ENCODE peak calls at places on chromosome 3, in nine cellular contexts. C, Z, T, H, O, Y, F, R and I are unnamed samples.

GRCh38 chr3:20336572-20336971 is 150.6 kb upstream of the SGO1 start:
- DNase-seq in O (no peak), R (no peak), H (no peak), T (no peak), F (no peak), Y (no peak), Z (no peak), C (no peak), I (no peak)

GRCh38 chr3:106719583-106719982 is 657.7 kb upstream of the CCDC54 start:
- DNase-seq in R (no peak), C (no peak), T (no peak), O (no peak), Z (no peak), Y (no peak), H (no peak), F (no peak), I (no peak)

GRCh38 chr3:119279101-119279554 is 15.1 kb upstream of the ARHGAP31 start:
- DNase-seq in C (no peak), F (no peak), T (no peak), Y (no peak), O (no peak), H (peak), R (no peak), Z (peak), I (no peak)

GRCh38 chr3:86410587-86410986 is 580.4 kb downstream of the VGLL3 start:
- DNase-seq in F (no peak), C (no peak), T (no peak), Z (no peak), R (no peak), Y (no peak), H (no peak), O (no peak), I (no peak)

GRCh38 chr3:194906229-194906629 is 220.5 kb downstream of the FAM43A start:
- DNase-seq in T (no peak), Y (no peak), R (peak), F (peak), H (no peak), Z (no peak), O (peak), C (no peak), I (no peak)

GRCh38 chr3:100002599-100003350 is 111.5 kb downstream of the FILIP1L start:
- DNase-seq in Y (no peak), H (no peak), F (peak), T (peak), Z (no peak), R (peak), O (peak), C (no peak), I (peak)

GRCh38 chr3:64327039-64327804 is 102.0 kb upstream of the PRICKLE2 start:
- DNase-seq in F (peak), Z (no peak), H (peak), Y (peak), R (peak), C (no peak), T (no peak), O (no peak), I (no peak)

GRCh38 chr3:23183731-23184130 is 19.4 kb upstream of the UBE2E2 start:
- DNase-seq in O (peak), T (peak), Y (no peak), Z (peak), C (peak), F (peak), H (peak), R (peak), I (no peak)

GRCh38 chr3:150203273-150203672 is 204.8 kb upstream of the TSC22D2 start:
- DNase-seq in O (no peak), Z (no peak), F (no peak), Y (no peak), C (no peak), H (no peak), R (no peak), T (no peak), I (no peak)

GRCh38 chr3:73228000-73228399 is 166.5 kb downstream of the EBLN2 start:
- DNase-seq in H (no peak), T (no peak), F (no peak), R (no peak), C (no peak), O (no peak), Z (no peak), Y (no peak), I (no peak)

GRCh38 chr3:129892486-129892856 is 1.0 kb downstream of the TMCC1 start:
- DNase-seq in R (no peak), H (no peak), Z (no peak), F (no peak), O (peak), T (no peak), Y (peak), C (no peak), I (peak)

GRCh38 chr3:23819599-23820360 is 14.0 kb downstream of the UBE2E1 start:
- DNase-seq in R (no peak), T (no peak), C (no peak), Z (no peak), Y (no peak), F (no peak), H (no peak), O (no peak), I (no peak)

GRCh38 chr3:46423588-46423987 is 16.5 kb downstream of the CCRL2 start:
- DNase-seq in T (no peak), H (no peak), O (peak), Z (no peak), F (no peak), Y (no peak), C (no peak), R (no peak), I (no peak)

GRCh38 chr3:33083958-33084357 is 13.0 kb downstream of the GLB1 start:
- DNase-seq in R (no peak), T (no peak), O (peak), Z (no peak), H (no peak), F (no peak), C (no peak), Y (no peak), I (no peak)

GRCh38 chr3:171256445-171257250 is 203.6 kb downstream of the TNIK start:
- DNase-seq in H (no peak), Y (no peak), C (no peak), T (no peak), F (no peak), Z (no peak), O (no peak), R (peak), I (peak)

GRCh38 chr3:44359146-44359751 is 20.7 kb downstream of the TCAIM start:
- DNase-seq in O (no peak), Y (no peak), Z (peak), R (no peak), T (no peak), C (no peak), F (peak), H (peak), I (no peak)

GRCh38 chr3:46865034-46865507 is 1.8 kb upstream of the MYL3 start:
- DNase-seq in Z (no peak), H (peak), O (peak), Y (peak), F (peak), C (no peak), T (no peak), R (peak), I (no peak)

GRCh38 chr3:159322322-159322939 is 520.6 kb downstream of the MFSD1 start:
- DNase-seq in F (peak), Y (peak), C (peak), O (peak), T (peak), H (peak), Z (peak), R (peak), I (peak)

GRCh38 chr3:16370503-16370871 is 105.5 kb downstream of the OXNAD1 start:
- DNase-seq in Z (no peak), H (no peak), T (no peak), Y (no peak), F (no peak), C (no peak), O (no peak), R (no peak), I (no peak)

GRCh38 chr3:64238971-64239667 is 13.9 kb upstream of the PRICKLE2 start:
- DNase-seq in F (peak), Z (no peak), R (peak), H (peak), T (peak), C (no peak), Y (peak), O (peak), I (no peak)

GRCh38 chr3:157542711-157543485 is 39.7 kb upstream of the VEPH1 start:
- DNase-seq in Z (peak), R (peak), F (peak), C (no peak), T (no peak), Y (peak), H (peak), O (peak), I (no peak)
- TF ChIP-seq CTCF in Z (peak), R (peak), F (peak), C (no peak), T (peak), Y (no peak), H (peak), O (peak), I (no peak)

DNA sequence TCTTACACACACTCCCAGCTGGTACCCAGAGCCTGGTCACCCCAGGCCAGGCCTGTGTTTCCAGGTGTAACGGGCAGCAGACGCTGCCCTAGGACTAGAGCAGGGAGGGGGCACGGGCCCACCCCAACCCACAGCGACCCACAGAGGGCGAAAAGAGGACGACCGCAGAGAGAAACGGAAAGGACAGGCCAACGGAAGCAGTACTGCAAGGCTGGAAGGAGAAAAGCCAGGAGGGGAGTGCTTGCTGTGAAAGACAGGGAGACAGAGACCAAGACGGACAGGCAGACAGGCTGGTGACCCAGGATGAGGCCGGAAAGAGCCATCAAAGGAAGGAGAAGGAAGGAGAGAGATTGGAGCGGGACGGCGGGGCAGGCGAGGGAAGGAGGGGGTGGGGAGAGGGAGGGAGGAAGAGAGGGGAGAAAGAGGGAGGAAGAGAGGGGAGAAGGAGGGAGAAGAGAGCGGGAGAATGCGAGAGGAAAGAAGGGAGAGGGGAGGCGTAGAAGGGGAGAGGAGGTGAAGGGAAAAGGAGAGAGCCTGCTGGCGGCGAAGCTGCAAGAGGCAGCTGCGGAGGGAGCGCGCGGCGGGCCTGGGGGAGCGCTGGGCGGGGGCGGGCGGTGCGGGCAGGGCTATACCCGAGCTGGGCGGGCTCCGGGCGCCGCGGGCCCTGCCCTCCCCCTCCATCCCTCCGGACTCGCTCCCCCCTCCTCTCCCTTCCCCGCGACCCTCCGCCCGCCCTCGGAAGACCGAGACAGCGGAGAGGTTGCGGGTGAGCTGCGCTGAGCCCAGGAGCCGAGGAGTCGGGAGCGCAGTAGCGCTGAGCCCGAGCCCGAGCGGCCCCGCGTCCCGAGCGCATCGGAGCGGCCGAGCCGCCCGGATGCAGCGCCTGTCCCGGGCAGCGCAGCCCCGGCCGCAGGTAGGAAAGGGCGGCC is at the start of gene SLC6A1:
- DNase-seq in O (no peak), Y (no peak), H (peak), C (no peak), R (no peak), F (no peak), T (no peak), Z (no peak), I (no peak)
- TF ChIP-seq CTCF in O (no peak), Y (no peak), H (peak), C (no peak), R (no peak), F (peak), T (no peak), Z (peak), I (no peak)

GRCh38 chr3:10162147-10162546 is 2.6 kb upstream of the IRAK2 start:
- DNase-seq in R (no peak), C (peak), H (no peak), F (no peak), O (no peak), Z (no peak), Y (peak), T (no peak), I (no peak)
- TF ChIP-seq CTCF in R (no peak), C (peak), H (no peak), F (no peak), O (no peak), Z (no peak), Y (no peak), T (no peak), I (no peak)

GRCh38 chr3:58173670-58174472 is 36.9 kb downstream of the DNASE1L3 start:
- DNase-seq in R (no peak), O (peak), Y (no peak), H (peak), Z (no peak), T (no peak), C (peak), F (peak), I (peak)
- TF ChIP-seq CTCF in R (peak), O (peak), Y (peak), H (peak), Z (peak), T (peak), C (peak), F (peak), I (peak)

GRCh38 chr3:62873672-62874397 is 1.4 kb downstream of the CADPS start:
- DNase-seq in Z (peak), T (no peak), F (peak), H (peak), R (no peak), C (peak), O (peak), Y (peak), I (no peak)
- TF ChIP-seq CTCF in Z (peak), T (peak), F (peak), H (peak), R (no peak), C (peak), O (peak), Y (no peak), I (no peak)

DNA sequence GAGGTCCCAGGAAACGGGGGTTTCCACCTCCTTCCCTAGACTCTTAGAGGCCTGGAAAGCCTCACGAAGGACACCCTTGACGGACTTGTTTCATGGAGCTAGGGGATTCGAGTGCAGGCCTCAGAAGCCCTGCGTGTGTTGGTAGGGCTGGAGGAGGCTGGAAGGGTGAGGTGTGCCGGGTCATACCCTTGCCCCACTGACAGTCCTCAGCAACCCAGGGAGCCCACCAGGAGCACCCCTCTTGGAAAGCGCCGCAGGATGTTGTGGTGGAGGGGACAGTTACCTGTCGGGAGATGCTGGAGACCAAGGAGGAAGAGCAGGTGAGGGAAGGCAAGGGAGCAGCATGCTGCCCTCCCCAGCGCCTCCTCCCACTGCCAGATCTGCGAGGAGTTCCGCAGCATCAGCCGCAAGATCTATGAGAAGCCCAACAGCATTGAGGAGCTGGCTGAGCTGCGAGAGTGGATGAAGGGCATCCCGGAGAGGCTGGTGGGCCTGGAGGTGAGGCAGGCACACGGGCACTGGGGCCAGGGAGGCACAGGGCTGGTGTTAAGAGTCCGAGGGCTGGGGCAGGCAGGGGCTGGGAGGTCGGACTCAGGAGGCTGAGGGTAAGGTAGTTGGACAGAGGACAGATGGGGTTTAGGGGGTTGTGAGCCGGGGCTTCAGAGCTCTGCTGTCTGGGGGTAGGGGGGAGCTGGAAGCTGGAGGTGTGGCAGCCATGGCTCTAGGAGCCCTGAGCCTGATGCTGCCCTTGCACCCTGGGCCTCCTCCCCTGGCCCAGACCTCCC is 33.7 kb downstream of the DNAH1 start:
- DNase-seq in Z (no peak), Y (peak), F (no peak), H (no peak), O (no peak), R (no peak), T (no peak), C (no peak), I (no peak)
- TF ChIP-seq CTCF in Z (no peak), Y (no peak), F (no peak), H (no peak), O (no peak), R (no peak), T (no peak), C (no peak), I (no peak)

DNA sequence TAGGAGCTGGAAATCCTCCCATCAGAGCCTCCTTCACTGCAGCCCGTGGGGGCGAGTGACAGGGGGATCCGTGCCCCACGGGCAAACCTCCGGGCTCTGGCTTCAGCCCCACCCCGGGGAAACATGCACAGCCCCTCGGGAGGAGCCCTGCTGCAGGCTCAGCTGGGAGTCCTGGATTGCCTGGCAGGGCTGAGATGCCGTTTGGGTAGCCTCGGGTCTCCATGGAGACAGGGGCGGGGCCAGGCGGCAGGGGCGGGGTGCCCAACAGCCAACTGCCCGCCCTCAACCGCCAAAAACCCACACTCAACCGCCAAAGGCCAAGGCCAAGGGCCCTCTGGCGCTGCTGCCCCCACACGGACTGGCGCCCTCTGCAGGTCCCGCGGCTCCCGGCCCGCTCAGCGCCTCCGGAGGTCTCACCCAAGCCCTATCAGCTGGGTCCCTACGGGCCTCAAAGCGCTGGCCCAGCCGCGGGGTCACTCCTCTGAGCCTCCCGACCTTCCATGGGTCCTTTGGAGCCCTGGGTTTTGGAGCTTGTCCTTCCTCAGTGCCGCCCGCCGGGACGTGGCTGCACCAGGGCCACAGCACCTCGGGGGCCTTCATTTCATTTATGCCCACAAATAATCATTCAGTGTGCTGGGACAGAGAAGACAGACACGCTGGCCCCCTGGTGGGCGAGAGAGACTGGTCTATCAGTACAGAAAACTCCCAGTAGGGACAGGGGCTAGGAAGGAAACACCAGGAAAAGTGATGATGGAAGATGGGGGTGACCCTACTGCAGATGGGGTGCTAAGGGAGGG is 33.5 kb upstream of the ACAD9 start:
- DNase-seq in Y (peak), T (peak), R (peak), O (peak), C (peak), F (peak), Z (peak), H (peak), I (peak)
- TF ChIP-seq CTCF in Y (peak), T (peak), R (peak), O (peak), C (peak), F (peak), Z (peak), H (peak), I (peak)